ENCODE peak calls at places on chromosomes 12 and 14, in eight cellular contexts. One of them, this sample, is unnamed.

GRCh38 chr14:67574806-67575205 is 25.3 kb downstream of the PIGH start:
- DNase-seq in MM.1S: no peak
- DNase-seq in tibial artery: no peak
- DNase-seq in GM13977: no peak
- DNase-seq in astrocyte of the spinal cord: no peak
- DNase-seq in GM23338: no peak
- DNase-seq in tibial nerve: no peak
- DNase-seq in mucosa of descending colon: no peak
- DNase-seq in this sample: no peak

GRCh38 chr14:100443643-100444042 is 120.5 kb downstream of the SLC25A47 start:
- DNase-seq in MM.1S: no peak
- DNase-seq in tibial artery: no peak
- DNase-seq in GM13977: no peak
- DNase-seq in astrocyte of the spinal cord: peak; percentile 35
- DNase-seq in GM23338: no peak
- DNase-seq in tibial nerve: no peak
- DNase-seq in mucosa of descending colon: no peak
- DNase-seq in this sample: no peak

GRCh38 chr12:122939151-122939550 is 27.1 kb downstream of the ABCB9 start:
- DNase-seq in MM.1S: no peak
- DNase-seq in tibial artery: no peak
- DNase-seq in GM13977: no peak
- DNase-seq in astrocyte of the spinal cord: no peak
- DNase-seq in GM23338: no peak
- DNase-seq in tibial nerve: no peak
- DNase-seq in mucosa of descending colon: no peak
- DNase-seq in this sample: no peak

GRCh38 chr12:125110641-125111360 is 45.6 kb downstream of the AACS start:
- DNase-seq in MM.1S: no peak
- DNase-seq in tibial artery: no peak
- DNase-seq in GM13977: no peak
- DNase-seq in astrocyte of the spinal cord: peak; percentile 67
- DNase-seq in GM23338: no peak
- DNase-seq in tibial nerve: no peak
- DNase-seq in mucosa of descending colon: no peak
- DNase-seq in this sample: no peak

GRCh38 chr14:75198291-75198933 is 22.0 kb upstream of the TMED10 start:
- DNase-seq in MM.1S: no peak
- DNase-seq in tibial artery: no peak
- DNase-seq in GM13977: no peak
- DNase-seq in astrocyte of the spinal cord: no peak
- DNase-seq in GM23338: no peak
- DNase-seq in tibial nerve: no peak
- DNase-seq in mucosa of descending colon: peak; percentile 72
- DNase-seq in this sample: no peak

GRCh38 chr12:19171731-19172130 is 42.2 kb downstream of the PLEKHA5 start:
- DNase-seq in MM.1S: no peak
- DNase-seq in tibial artery: no peak
- DNase-seq in GM13977: no peak
- DNase-seq in astrocyte of the spinal cord: no peak
- DNase-seq in GM23338: no peak
- DNase-seq in tibial nerve: no peak
- DNase-seq in mucosa of descending colon: no peak
- DNase-seq in this sample: no peak

GRCh38 chr14:55867726-55868125 is 250.5 kb upstream of the PELI2 start:
- DNase-seq in MM.1S: no peak
- DNase-seq in tibial artery: no peak
- DNase-seq in GM13977: no peak
- DNase-seq in astrocyte of the spinal cord: no peak
- DNase-seq in GM23338: no peak
- DNase-seq in tibial nerve: no peak
- DNase-seq in mucosa of descending colon: no peak
- DNase-seq in this sample: no peak

GRCh38 chr12:130621696-130622298 is 94.3 kb downstream of the RIMBP2 start:
- DNase-seq in MM.1S: no peak
- DNase-seq in tibial artery: no peak
- DNase-seq in GM13977: no peak
- DNase-seq in astrocyte of the spinal cord: no peak
- DNase-seq in GM23338: no peak
- DNase-seq in tibial nerve: no peak
- DNase-seq in mucosa of descending colon: no peak
- DNase-seq in this sample: no peak

GRCh38 chr14:80959448-80960006 is 4.1 kb downstream of the TSHR start:
- DNase-seq in MM.1S: peak; percentile 93
- DNase-seq in tibial artery: no peak
- DNase-seq in GM13977: peak; percentile 65
- DNase-seq in astrocyte of the spinal cord: no peak
- DNase-seq in GM23338: no peak
- DNase-seq in tibial nerve: no peak
- DNase-seq in mucosa of descending colon: no peak
- DNase-seq in this sample: peak; percentile 84

GRCh38 chr12:46942579-46942978 is 116.8 kb upstream of the SLC38A4 start:
- DNase-seq in MM.1S: no peak
- DNase-seq in tibial artery: no peak
- DNase-seq in GM13977: no peak
- DNase-seq in astrocyte of the spinal cord: peak; percentile 57
- DNase-seq in GM23338: no peak
- DNase-seq in tibial nerve: no peak
- DNase-seq in mucosa of descending colon: no peak
- DNase-seq in this sample: no peak

GRCh38 chr12:88977115-88977514 is 375.2 kb downstream of the DUSP6 start:
- DNase-seq in MM.1S: no peak
- DNase-seq in tibial artery: no peak
- DNase-seq in GM13977: no peak
- DNase-seq in astrocyte of the spinal cord: no peak
- DNase-seq in GM23338: no peak
- DNase-seq in tibial nerve: no peak
- DNase-seq in mucosa of descending colon: no peak
- DNase-seq in this sample: no peak

GRCh38 chr12:16881986-16882385 is 276.0 kb upstream of the LMO3 start:
- DNase-seq in MM.1S: no peak
- DNase-seq in tibial artery: no peak
- DNase-seq in GM13977: no peak
- DNase-seq in astrocyte of the spinal cord: no peak
- DNase-seq in GM23338: no peak
- DNase-seq in tibial nerve: no peak
- DNase-seq in mucosa of descending colon: no peak
- DNase-seq in this sample: no peak

GRCh38 chr12:4784404-4785054 is 64.3 kb downstream of the GALNT8 start:
- DNase-seq in MM.1S: no peak
- DNase-seq in tibial artery: no peak
- DNase-seq in GM13977: no peak
- DNase-seq in astrocyte of the spinal cord: no peak
- DNase-seq in GM23338: no peak
- DNase-seq in tibial nerve: no peak
- DNase-seq in mucosa of descending colon: no peak
- DNase-seq in this sample: no peak

GRCh38 chr14:55874785-55875184 is 243.4 kb upstream of the PELI2 start:
- DNase-seq in MM.1S: no peak
- DNase-seq in tibial artery: no peak
- DNase-seq in GM13977: no peak
- DNase-seq in astrocyte of the spinal cord: no peak
- DNase-seq in GM23338: no peak
- DNase-seq in tibial nerve: no peak
- DNase-seq in mucosa of descending colon: no peak
- DNase-seq in this sample: no peak

GRCh38 chr12:71010143-71010479 is 89.6 kb upstream of the PTPRR start:
- DNase-seq in MM.1S: no peak
- DNase-seq in tibial artery: no peak
- DNase-seq in GM13977: no peak
- DNase-seq in astrocyte of the spinal cord: no peak
- DNase-seq in GM23338: no peak
- DNase-seq in tibial nerve: no peak
- DNase-seq in mucosa of descending colon: no peak
- DNase-seq in this sample: no peak

GRCh38 chr14:31069343-31069742 is 43.2 kb upstream of the STRN3 start:
- DNase-seq in MM.1S: no peak
- DNase-seq in tibial artery: no peak
- DNase-seq in GM13977: no peak
- DNase-seq in astrocyte of the spinal cord: no peak
- DNase-seq in GM23338: no peak
- DNase-seq in tibial nerve: no peak
- DNase-seq in mucosa of descending colon: no peak
- DNase-seq in this sample: no peak

GRCh38 chr12:111078731-111079130 is 158.4 kb upstream of the MYL2 start:
- DNase-seq in MM.1S: no peak
- DNase-seq in tibial artery: no peak
- DNase-seq in GM13977: no peak
- DNase-seq in astrocyte of the spinal cord: no peak
- DNase-seq in GM23338: no peak
- DNase-seq in tibial nerve: no peak
- DNase-seq in mucosa of descending colon: no peak
- DNase-seq in this sample: no peak

GRCh38 chr12:68870443-68870842 is 62.5 kb downstream of the MDM2 start:
- DNase-seq in MM.1S: peak; percentile 1
- DNase-seq in tibial artery: no peak
- DNase-seq in GM13977: no peak
- DNase-seq in astrocyte of the spinal cord: no peak
- DNase-seq in GM23338: no peak
- DNase-seq in tibial nerve: no peak
- DNase-seq in mucosa of descending colon: no peak
- DNase-seq in this sample: no peak

GRCh38 chr12:77686760-77687159 is 143.9 kb upstream of the NAV3 start:
- DNase-seq in MM.1S: no peak
- DNase-seq in tibial artery: no peak
- DNase-seq in GM13977: no peak
- DNase-seq in astrocyte of the spinal cord: peak; percentile 49
- DNase-seq in GM23338: peak; percentile 20
- DNase-seq in tibial nerve: no peak
- DNase-seq in mucosa of descending colon: no peak
- DNase-seq in this sample: no peak

GRCh38 chr12:103160622-103161021 is 203.1 kb downstream of the ASCL1 start:
- DNase-seq in MM.1S: no peak
- DNase-seq in tibial artery: no peak
- DNase-seq in GM13977: no peak
- DNase-seq in astrocyte of the spinal cord: no peak
- DNase-seq in GM23338: no peak
- DNase-seq in tibial nerve: no peak
- DNase-seq in mucosa of descending colon: no peak
- DNase-seq in this sample: no peak

GRCh38 chr12:68235576-68235975 is 10.0 kb upstream of the IL26 start:
- DNase-seq in MM.1S: no peak
- DNase-seq in tibial artery: no peak
- DNase-seq in GM13977: no peak
- DNase-seq in astrocyte of the spinal cord: no peak
- DNase-seq in GM23338: no peak
- DNase-seq in tibial nerve: no peak
- DNase-seq in mucosa of descending colon: no peak
- DNase-seq in this sample: no peak

GRCh38 chr14:55579724-55580400 is at the start of gene KTN1:
- DNase-seq in MM.1S: peak; percentile 70
- DNase-seq in tibial artery: peak; percentile 77
- DNase-seq in GM13977: peak; percentile 94
- DNase-seq in astrocyte of the spinal cord: peak; percentile 82
- DNase-seq in GM23338: peak; percentile 85
- DNase-seq in tibial nerve: peak; percentile 63
- DNase-seq in mucosa of descending colon: peak; percentile 90
- DNase-seq in this sample: peak; percentile 87

GRCh38 chr12:98490491-98491453 is 24.6 kb upstream of the TMPO start:
- DNase-seq in MM.1S: peak; percentile 79
- DNase-seq in tibial artery: peak; percentile 87
- DNase-seq in GM13977: peak; percentile 62
- DNase-seq in astrocyte of the spinal cord: peak; percentile 92
- DNase-seq in GM23338: peak; percentile 96
- DNase-seq in tibial nerve: peak; percentile 82
- DNase-seq in mucosa of descending colon: peak; percentile 81
- DNase-seq in this sample: peak; percentile 90

GRCh38 chr12:124453419-124454351 is 113.7 kb downstream of the NCOR2 start:
- DNase-seq in MM.1S: peak; percentile 74
- DNase-seq in tibial artery: peak; percentile 90
- DNase-seq in GM13977: peak; percentile 93
- DNase-seq in astrocyte of the spinal cord: peak; percentile 67
- DNase-seq in GM23338: no peak
- DNase-seq in tibial nerve: peak; percentile 40
- DNase-seq in mucosa of descending colon: peak; percentile 89
- DNase-seq in this sample: peak; percentile 94

GRCh38 chr12:65526311-65526710 is 247.8 kb downstream of the MSRB3 start:
- DNase-seq in MM.1S: no peak
- DNase-seq in tibial artery: no peak
- DNase-seq in GM13977: no peak
- DNase-seq in astrocyte of the spinal cord: no peak
- DNase-seq in GM23338: no peak
- DNase-seq in tibial nerve: no peak
- DNase-seq in mucosa of descending colon: no peak
- DNase-seq in this sample: no peak

GRCh38 chr14:103298620-103299019 is 35.4 kb upstream of the EIF5 start:
- DNase-seq in MM.1S: no peak
- DNase-seq in tibial artery: no peak
- DNase-seq in GM13977: no peak
- DNase-seq in astrocyte of the spinal cord: no peak
- DNase-seq in GM23338: no peak
- DNase-seq in tibial nerve: no peak
- DNase-seq in mucosa of descending colon: no peak
- DNase-seq in this sample: no peak
- TF ChIP-seq CTCF in MM.1S: peak; percentile 5
- TF ChIP-seq CTCF in tibial artery: no peak
- TF ChIP-seq CTCF in GM13977: no peak
- TF ChIP-seq CTCF in astrocyte of the spinal cord: no peak
- TF ChIP-seq CTCF in GM23338: peak; percentile 35
- TF ChIP-seq CTCF in tibial nerve: no peak
- TF ChIP-seq CTCF in mucosa of descending colon: no peak
- TF ChIP-seq CTCF in this sample: no peak

GRCh38 chr12:12608557-12608957 is 3.1 kb upstream of the CREBL2 start:
- DNase-seq in MM.1S: no peak
- DNase-seq in tibial artery: no peak
- DNase-seq in GM13977: peak; percentile 59
- DNase-seq in astrocyte of the spinal cord: peak; percentile 12
- DNase-seq in GM23338: no peak
- DNase-seq in tibial nerve: no peak
- DNase-seq in mucosa of descending colon: no peak
- DNase-seq in this sample: peak; percentile 35
- TF ChIP-seq CTCF in MM.1S: no peak
- TF ChIP-seq CTCF in tibial artery: no peak
- TF ChIP-seq CTCF in GM13977: peak; percentile 58
- TF ChIP-seq CTCF in astrocyte of the spinal cord: no peak
- TF ChIP-seq CTCF in GM23338: peak; percentile 9
- TF ChIP-seq CTCF in tibial nerve: no peak
- TF ChIP-seq CTCF in mucosa of descending colon: no peak
- TF ChIP-seq CTCF in this sample: no peak

GRCh38 chr14:103854822-103855733 is 7.7 kb upstream of the PPP1R13B start:
- DNase-seq in MM.1S: no peak
- DNase-seq in tibial artery: no peak
- DNase-seq in GM13977: no peak
- DNase-seq in astrocyte of the spinal cord: no peak
- DNase-seq in GM23338: peak; percentile 72
- DNase-seq in tibial nerve: no peak
- DNase-seq in mucosa of descending colon: peak; percentile 65
- DNase-seq in this sample: no peak
- TF ChIP-seq CTCF in MM.1S: no peak
- TF ChIP-seq CTCF in tibial artery: no peak
- TF ChIP-seq CTCF in GM13977: no peak
- TF ChIP-seq CTCF in astrocyte of the spinal cord: no peak
- TF ChIP-seq CTCF in GM23338: no peak
- TF ChIP-seq CTCF in tibial nerve: no peak
- TF ChIP-seq CTCF in mucosa of descending colon: no peak
- TF ChIP-seq CTCF in this sample: no peak

DNA sequence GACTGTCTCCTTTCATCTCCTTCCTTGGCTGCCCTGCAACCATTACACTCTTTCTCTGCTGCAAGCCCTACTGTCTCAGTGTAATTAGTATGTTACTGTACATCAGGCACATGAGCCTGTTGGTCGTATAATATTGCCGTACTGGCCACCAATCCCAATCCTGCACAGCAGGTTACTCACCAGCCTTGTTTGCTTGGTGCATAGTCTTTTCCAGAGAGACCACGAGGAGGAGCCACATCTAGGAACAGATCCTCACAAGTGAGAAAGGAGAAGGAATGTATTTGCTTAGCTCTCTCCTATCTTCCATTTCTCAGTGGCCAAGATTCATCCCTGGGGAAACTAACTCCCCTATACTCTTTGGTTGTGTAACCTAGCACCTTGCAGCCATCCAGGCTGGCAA is 33.0 kb upstream of the BICDL1 start:
- DNase-seq in MM.1S: no peak
- DNase-seq in tibial artery: no peak
- DNase-seq in GM13977: no peak
- DNase-seq in astrocyte of the spinal cord: no peak
- DNase-seq in GM23338: peak; percentile 20
- DNase-seq in tibial nerve: no peak
- DNase-seq in mucosa of descending colon: no peak
- DNase-seq in this sample: no peak
- TF ChIP-seq CTCF in MM.1S: no peak
- TF ChIP-seq CTCF in tibial artery: no peak
- TF ChIP-seq CTCF in GM13977: no peak
- TF ChIP-seq CTCF in astrocyte of the spinal cord: no peak
- TF ChIP-seq CTCF in GM23338: peak; percentile 9
- TF ChIP-seq CTCF in tibial nerve: no peak
- TF ChIP-seq CTCF in mucosa of descending colon: no peak
- TF ChIP-seq CTCF in this sample: no peak

This sample was measured in activated CD8-positive, alpha-beta T cell treated with anti-CD3 and anti-CD28 coated beads for 36 hours.